ENCODE peak calls at places on chromosomes 4 and X, in four cellular contexts. V, N, B and J are unnamed samples.

GRCh38 chr4:37953620-37954325 is 6.4 kb upstream of the PTTG2 start:
- DNase-seq in V (peak; percentile 18), N (peak; percentile 14), B (no peak), J (no peak)

GRCh38 chr4:175447006-175447405 is 365.1 kb downstream of the GPM6A start:
- DNase-seq in B (no peak), V (no peak), N (no peak), J (no peak)

GRCh38 chr4:100995671-100996070 is 351.7 kb downstream of the PPP3CA start:
- DNase-seq in B (no peak), V (no peak), N (no peak), J (no peak)

GRCh38 chr4:164440196-164440595 is 313.7 kb upstream of the SMIM31 start:
- DNase-seq in N (peak; percentile 24), B (no peak), V (no peak), J (no peak)

GRCh38 chr4:4981427-4981826 is 37.8 kb downstream of the CYTL1 start:
- DNase-seq in V (no peak), N (no peak), B (no peak), J (no peak)

GRCh38 chr4:174255374-174255773 is 28.1 kb downstream of the FBXO8 start:
- DNase-seq in N (no peak), B (no peak), V (no peak), J (no peak)

GRCh38 chr4:105473340-105474109 is at the start of gene PPA2:
- DNase-seq in N (peak; percentile 91), B (peak; percentile 55), V (peak; percentile 79), J (peak; percentile 85)

GRCh38 chr4:83208776-83209365 is 75.7 kb downstream of the COQ2 start:
- DNase-seq in V (no peak), B (no peak), N (no peak), J (no peak)

GRCh38 chr4:111323496-111323895 is 700.6 kb upstream of the PITX2 start:
- DNase-seq in V (no peak), N (no peak), B (no peak), J (no peak)

GRCh38 chr4:140251566-140251965 is 97.6 kb upstream of the MAML3 start:
- DNase-seq in B (no peak), N (no peak), V (no peak), J (no peak)

GRCh38 chrX:119201570-119201969 is 34.5 kb upstream of the PGRMC1 start:
- DNase-seq in B (no peak), V (no peak), N (no peak), J (no peak)

GRCh38 chr4:182143822-182144620 is 99.2 kb upstream of the TENM3 start:
- DNase-seq in B (no peak), N (no peak), V (no peak), J (peak; percentile 87)

GRCh38 chrX:117990438-117990837 is 126.2 kb downstream of the KLHL13 start:
- DNase-seq in V (no peak), N (no peak), B (no peak), J (no peak)

GRCh38 chrX:118152721-118153120 is 36.1 kb upstream of the KLHL13 start:
- DNase-seq in B (no peak), N (no peak), V (no peak), J (no peak)

GRCh38 chr4:26302390-26302897 is 18.4 kb upstream of the RBPJ start:
- DNase-seq in B (no peak), N (no peak), V (no peak), J (no peak)

GRCh38 chrX:2371026-2371778 is 129.6 kb downstream of the DHRSX start:
- DNase-seq in B (no peak), N (peak; percentile 70), V (no peak), J (peak; percentile 64)

GRCh38 chrX:153381684-153382532 is 19.2 kb downstream of the PNMA6E start:
- DNase-seq in N (peak; percentile 75), V (peak; percentile 59), B (no peak), J (peak; percentile 7)

GRCh38 chr4:121316091-121316490 is 64.7 kb downstream of the QRFPR start:
- DNase-seq in V (no peak), N (no peak), B (no peak), J (no peak)

GRCh38 chrX:118396113-118396512 is 50.2 kb downstream of the WDR44 start:
- DNase-seq in V (no peak), N (no peak), B (no peak), J (no peak)

GRCh38 chrX:148672526-148672925 is 172.1 kb downstream of the AFF2 start:
- DNase-seq in V (no peak), N (no peak), B (no peak), J (no peak)

GRCh38 chrX:41480508-41481260 is 33.5 kb downstream of the NYX start:
- DNase-seq in B (no peak), V (no peak), N (no peak), J (no peak)

GRCh38 chr4:126799971-126800722 is 832.6 kb upstream of the INTU start:
- DNase-seq in V (no peak), B (no peak), N (no peak), J (no peak)

GRCh38 chr4:153153339-153153851 is 50.8 kb upstream of the TRIM2 start:
- DNase-seq in V (no peak), B (no peak), N (peak; percentile 8), J (peak; percentile 82)

GRCh38 chr4:183348136-183348535 is 25.9 kb upstream of the CLDN24 start:
- DNase-seq in N (no peak), B (no peak), V (no peak), J (no peak)

GRCh38 chr4:123649644-123650356 is 253.2 kb downstream of the SPRY1 start:
- DNase-seq in B (no peak), N (no peak), V (peak; percentile 92), J (peak; percentile 54)

GRCh38 chr4:125836597-125837195 is 521.9 kb downstream of the FAT4 start:
- DNase-seq in N (no peak), V (no peak), B (no peak), J (no peak)

GRCh38 chr4:66927937-66928336 is 617.4 kb downstream of the CENPC start:
- DNase-seq in N (no peak), B (no peak), V (no peak), J (no peak)

GRCh38 chrX:153627675-153628111 is 19.3 kb upstream of the DUSP9 start:
- DNase-seq in N (no peak), V (peak; percentile 80), B (no peak), J (no peak)

GRCh38 chrX:50691820-50692219 is 122.2 kb downstream of the SHROOM4 start:
- DNase-seq in V (peak; percentile 38), B (no peak), N (peak; percentile 54), J (peak; percentile 83)

GRCh38 chrX:42497356-42497755 is 280.6 kb downstream of the PPP1R2C start:
- DNase-seq in N (no peak), V (no peak), B (no peak), J (no peak)

DNA sequence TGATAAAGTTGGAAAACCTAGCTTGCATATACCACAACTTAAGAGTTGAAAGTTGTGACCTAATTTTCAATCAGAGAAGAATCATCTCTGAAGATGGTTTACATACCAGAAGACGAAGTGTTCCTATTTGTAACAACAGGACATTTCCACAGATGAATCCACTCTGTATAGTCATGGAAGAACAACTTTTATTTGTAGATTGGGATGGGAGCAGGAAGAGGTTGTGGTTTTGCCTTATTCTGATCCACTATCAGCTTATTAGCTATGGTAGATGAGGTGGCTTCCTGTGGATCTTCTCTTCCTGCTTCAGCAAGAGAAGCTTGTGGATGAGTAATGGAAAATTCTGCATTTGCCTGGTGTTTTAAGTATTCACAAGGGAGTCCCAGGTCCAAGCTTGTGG is 18.6 kb upstream of the SUPT20HL1 start:
- DNase-seq in N (no peak), V (no peak), B (no peak), J (no peak)
- TF ChIP-seq JUNB in N (no peak), V (no peak), B (no peak), J (no peak)

DNA sequence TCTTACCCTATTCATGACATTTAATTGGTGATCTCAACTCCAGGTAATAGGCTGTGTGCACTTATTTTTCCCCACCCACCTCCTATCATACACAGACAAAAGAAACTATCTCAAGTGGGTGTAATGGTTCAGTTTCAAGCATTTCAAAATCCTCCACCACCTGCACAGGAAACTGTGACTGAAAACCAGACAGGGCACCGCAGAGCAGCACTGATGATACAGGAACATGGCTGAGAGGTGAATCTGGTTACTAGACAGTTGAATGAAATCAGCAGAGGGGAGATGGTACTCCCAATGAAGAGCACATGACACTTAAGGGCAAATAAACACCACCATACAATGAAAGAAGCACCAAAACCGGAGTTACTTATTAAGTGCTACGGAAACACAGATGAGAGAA is 78.4 kb downstream of the CAMK2D start:
- DNase-seq in B (peak; percentile 88), V (no peak), N (no peak), J (no peak)
- TF ChIP-seq CREB1 in B (peak; percentile 58), V (no peak), N (no peak), J (no peak)

DNA sequence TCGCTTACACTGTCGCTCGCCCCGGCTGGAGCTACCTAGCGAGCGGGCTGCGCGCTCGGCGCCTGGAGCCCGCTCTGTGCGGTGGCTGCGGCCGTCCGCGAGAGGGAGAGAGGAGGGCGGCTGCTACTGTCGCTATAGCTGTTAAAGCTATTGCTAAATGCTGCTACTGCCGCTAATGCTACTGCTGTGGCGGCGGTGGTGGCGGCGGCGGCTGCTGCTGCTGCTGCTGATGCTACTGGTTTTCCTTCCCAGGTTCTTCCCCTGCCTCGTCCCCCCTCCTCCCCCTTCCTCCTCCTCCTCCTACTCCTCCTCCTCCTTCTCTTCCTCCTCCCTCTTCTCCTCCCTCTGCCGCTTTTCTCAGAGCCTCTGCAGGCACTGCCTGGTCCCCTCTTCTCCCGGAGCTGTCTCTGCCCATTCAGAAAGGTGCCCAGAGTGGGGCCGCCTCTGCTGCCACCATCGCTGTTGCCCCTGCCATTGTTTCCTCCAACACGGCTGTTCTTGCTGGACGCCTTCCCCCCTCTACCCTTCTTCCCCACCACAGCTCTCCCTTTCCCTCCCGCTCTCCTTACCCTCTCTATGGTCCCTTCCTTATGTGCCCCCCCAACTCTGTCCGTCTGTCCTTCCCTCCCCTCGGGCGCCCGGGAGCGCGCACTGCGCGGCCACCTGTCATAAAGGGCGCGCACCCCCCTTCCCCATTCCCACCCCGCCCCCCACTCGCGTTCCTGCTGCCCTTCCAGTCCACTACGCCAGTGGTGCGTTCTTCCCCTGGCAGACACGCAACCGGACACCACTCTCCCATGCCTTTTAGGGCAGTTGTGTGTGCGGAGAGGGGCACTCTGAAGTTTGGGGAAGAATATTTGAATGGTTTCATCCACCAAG is at the start of gene NEXMIF:
- DNase-seq in V (peak; percentile 6), B (no peak), N (no peak), J (peak; percentile 69)
- H2AFZ ChIP-seq in V (no peak within 1 kb of the TSS), B (peak within 1 kb of the TSS; percentile 45), N (no peak within 1 kb of the TSS), J (peak within 1 kb of the TSS; percentile 80)

GRCh38 chr4:185566972-185567749 is 31.9 kb upstream of the PDLIM3 start:
- DNase-seq in V (peak; percentile 78), B (no peak), N (no peak), J (no peak)

GRCh38 chr4:185566425-185566824 is 31.1 kb upstream of the PDLIM3 start:
- DNase-seq in B (no peak), N (no peak), V (no peak), J (no peak)

GRCh38 chr4:185565696-185566095 is 30.4 kb upstream of the PDLIM3 start:
- DNase-seq in V (no peak), B (no peak), N (no peak), J (no peak)

GRCh38 chr4:185570727-185571126 is 35.4 kb upstream of the PDLIM3 start:
- DNase-seq in V (no peak), N (no peak), B (no peak), J (no peak)

DNA sequence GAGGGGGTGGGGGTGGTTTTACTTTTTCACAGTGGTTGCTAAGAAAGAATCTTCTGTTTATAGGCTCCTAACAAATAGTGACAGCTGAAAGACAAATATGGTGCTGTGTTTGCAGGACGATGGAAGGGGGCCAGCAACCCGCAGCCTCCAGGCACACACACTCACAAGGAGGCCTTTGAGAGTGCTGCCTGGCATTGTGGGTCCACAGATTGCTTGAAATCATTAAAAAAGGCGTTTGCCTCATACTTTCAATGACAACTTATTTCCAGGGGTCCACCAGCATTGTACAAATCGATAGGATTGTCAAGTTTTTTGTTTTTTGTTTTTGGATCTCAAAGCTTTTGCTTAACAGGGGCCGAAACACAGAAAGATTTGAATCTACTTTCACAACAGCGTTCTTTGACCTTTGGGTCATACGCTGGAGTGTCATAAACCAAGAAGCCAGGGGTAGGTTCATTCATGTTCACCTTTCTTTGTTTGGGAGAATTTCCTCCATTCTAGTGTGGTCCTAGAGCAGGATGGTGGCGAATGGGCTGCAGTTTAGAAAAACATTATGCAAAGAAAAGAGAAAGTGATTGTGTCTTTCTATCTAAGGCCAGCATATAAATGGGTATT is 32.6 kb upstream of the PDLIM3 start:
- DNase-seq in V (peak; percentile 80), B (no peak), N (no peak), J (no peak)
- TF ChIP-seq JUNB in V (no peak), B (no peak), N (no peak), J (no peak)